ENCODE peak calls at places on chromosomes 4 and X, in eight cellular contexts. One of them, this sample, is unnamed.

GRCh38 chr4:126777649-126778048 is 855.1 kb upstream of the INTU start:
- DNase-seq in epithelial cell of prostate: no peak
- DNase-seq in body of pancreas: no peak
- DNase-seq in naive thymus-derived CD4-positive, alpha-beta T cell: no peak
- DNase-seq in T-cell: no peak
- DNase-seq in NCI-H460: no peak
- DNase-seq in lower lobe of right lung: no peak
- DNase-seq in NCI-H1417: no peak
- DNase-seq in this sample: peak

GRCh38 chrX:275967-276587 is 5.1 kb upstream of the PLCXD1 start:
- DNase-seq in epithelial cell of prostate: no peak
- DNase-seq in body of pancreas: peak
- DNase-seq in naive thymus-derived CD4-positive, alpha-beta T cell: peak
- DNase-seq in T-cell: no peak
- DNase-seq in NCI-H460: peak
- DNase-seq in lower lobe of right lung: peak
- DNase-seq in NCI-H1417: no peak
- DNase-seq in this sample: peak

GRCh38 chr4:26032142-26032541 is 118.1 kb downstream of the SMIM20 start:
- DNase-seq in epithelial cell of prostate: no peak
- DNase-seq in body of pancreas: no peak
- DNase-seq in naive thymus-derived CD4-positive, alpha-beta T cell: no peak
- DNase-seq in T-cell: no peak
- DNase-seq in NCI-H460: no peak
- DNase-seq in lower lobe of right lung: no peak
- DNase-seq in NCI-H1417: no peak
- DNase-seq in this sample: peak

GRCh38 chr4:124631760-124632159 is 80.8 kb downstream of the ANKRD50 start:
- DNase-seq in epithelial cell of prostate: peak
- DNase-seq in body of pancreas: peak
- DNase-seq in naive thymus-derived CD4-positive, alpha-beta T cell: no peak
- DNase-seq in T-cell: no peak
- DNase-seq in NCI-H460: peak
- DNase-seq in lower lobe of right lung: no peak
- DNase-seq in NCI-H1417: no peak
- DNase-seq in this sample: peak

GRCh38 chr4:124907881-124908280 is 195.3 kb upstream of the ANKRD50 start:
- DNase-seq in epithelial cell of prostate: no peak
- DNase-seq in body of pancreas: no peak
- DNase-seq in naive thymus-derived CD4-positive, alpha-beta T cell: no peak
- DNase-seq in T-cell: no peak
- DNase-seq in NCI-H460: no peak
- DNase-seq in lower lobe of right lung: no peak
- DNase-seq in NCI-H1417: no peak
- DNase-seq in this sample: peak

GRCh38 chr4:23373269-23373668 is 516.6 kb downstream of the PPARGC1A start:
- DNase-seq in epithelial cell of prostate: peak
- DNase-seq in body of pancreas: peak
- DNase-seq in naive thymus-derived CD4-positive, alpha-beta T cell: no peak
- DNase-seq in T-cell: no peak
- DNase-seq in NCI-H460: no peak
- DNase-seq in lower lobe of right lung: peak
- DNase-seq in NCI-H1417: no peak
- DNase-seq in this sample: no peak

GRCh38 chr4:2330119-2331042 is 68.5 kb upstream of the MXD4 start:
- DNase-seq in epithelial cell of prostate: no peak
- DNase-seq in body of pancreas: no peak
- DNase-seq in naive thymus-derived CD4-positive, alpha-beta T cell: no peak
- DNase-seq in T-cell: no peak
- DNase-seq in NCI-H460: peak
- DNase-seq in lower lobe of right lung: no peak
- DNase-seq in NCI-H1417: no peak
- DNase-seq in this sample: peak

GRCh38 chr4:68366600-68366999 is 16.7 kb upstream of the YTHDC1 start:
- DNase-seq in epithelial cell of prostate: no peak
- DNase-seq in body of pancreas: no peak
- DNase-seq in naive thymus-derived CD4-positive, alpha-beta T cell: no peak
- DNase-seq in T-cell: no peak
- DNase-seq in NCI-H460: no peak
- DNase-seq in lower lobe of right lung: no peak
- DNase-seq in NCI-H1417: no peak
- DNase-seq in this sample: no peak

GRCh38 chrX:10166731-10167149 is 10.0 kb downstream of the CLCN4 start:
- DNase-seq in epithelial cell of prostate: no peak
- DNase-seq in body of pancreas: no peak
- DNase-seq in naive thymus-derived CD4-positive, alpha-beta T cell: no peak
- DNase-seq in T-cell: no peak
- DNase-seq in NCI-H460: no peak
- DNase-seq in lower lobe of right lung: peak
- DNase-seq in NCI-H1417: no peak
- DNase-seq in this sample: no peak

GRCh38 chrX:153646620-153647373 is at the start of gene DUSP9:
- DNase-seq in epithelial cell of prostate: no peak
- DNase-seq in body of pancreas: peak
- DNase-seq in naive thymus-derived CD4-positive, alpha-beta T cell: no peak
- DNase-seq in T-cell: no peak
- DNase-seq in NCI-H460: peak
- DNase-seq in lower lobe of right lung: peak
- DNase-seq in NCI-H1417: peak
- DNase-seq in this sample: peak

GRCh38 chr4:8209176-8209874 is 10.2 kb downstream of the SH3TC1 start:
- DNase-seq in epithelial cell of prostate: no peak
- DNase-seq in body of pancreas: no peak
- DNase-seq in naive thymus-derived CD4-positive, alpha-beta T cell: no peak
- DNase-seq in T-cell: no peak
- DNase-seq in NCI-H460: no peak
- DNase-seq in lower lobe of right lung: no peak
- DNase-seq in NCI-H1417: no peak
- DNase-seq in this sample: no peak

GRCh38 chrX:35670894-35671293 is 127.2 kb upstream of the MAGEB16 start:
- DNase-seq in epithelial cell of prostate: no peak
- DNase-seq in body of pancreas: no peak
- DNase-seq in naive thymus-derived CD4-positive, alpha-beta T cell: no peak
- DNase-seq in T-cell: no peak
- DNase-seq in NCI-H460: no peak
- DNase-seq in lower lobe of right lung: no peak
- DNase-seq in NCI-H1417: no peak
- DNase-seq in this sample: no peak

GRCh38 chr4:75144475-75144874 is 211.6 kb downstream of the PARM1 start:
- DNase-seq in epithelial cell of prostate: no peak
- DNase-seq in body of pancreas: no peak
- DNase-seq in naive thymus-derived CD4-positive, alpha-beta T cell: no peak
- DNase-seq in T-cell: no peak
- DNase-seq in NCI-H460: no peak
- DNase-seq in lower lobe of right lung: no peak
- DNase-seq in NCI-H1417: no peak
- DNase-seq in this sample: no peak

GRCh38 chrX:129540725-129541184 is 696 bp downstream of the OCRL start:
- DNase-seq in epithelial cell of prostate: no peak
- DNase-seq in body of pancreas: no peak
- DNase-seq in naive thymus-derived CD4-positive, alpha-beta T cell: no peak
- DNase-seq in T-cell: no peak
- DNase-seq in NCI-H460: no peak
- DNase-seq in lower lobe of right lung: peak
- DNase-seq in NCI-H1417: peak
- DNase-seq in this sample: no peak

GRCh38 chrX:22135171-22135711 is 103.1 kb downstream of the PHEX start:
- DNase-seq in epithelial cell of prostate: no peak
- DNase-seq in body of pancreas: no peak
- DNase-seq in naive thymus-derived CD4-positive, alpha-beta T cell: no peak
- DNase-seq in T-cell: no peak
- DNase-seq in NCI-H460: peak
- DNase-seq in lower lobe of right lung: no peak
- DNase-seq in NCI-H1417: no peak
- DNase-seq in this sample: peak

GRCh38 chr4:180380733-180381132 is 1862.5 kb upstream of the TENM3 start:
- DNase-seq in epithelial cell of prostate: peak
- DNase-seq in body of pancreas: no peak
- DNase-seq in naive thymus-derived CD4-positive, alpha-beta T cell: no peak
- DNase-seq in T-cell: no peak
- DNase-seq in NCI-H460: peak
- DNase-seq in lower lobe of right lung: no peak
- DNase-seq in NCI-H1417: no peak
- DNase-seq in this sample: no peak

GRCh38 chrX:68832101-68832416 is 3.2 kb downstream of the EFNB1 start:
- DNase-seq in epithelial cell of prostate: no peak
- DNase-seq in body of pancreas: no peak
- DNase-seq in naive thymus-derived CD4-positive, alpha-beta T cell: no peak
- DNase-seq in T-cell: no peak
- DNase-seq in NCI-H460: no peak
- DNase-seq in lower lobe of right lung: peak
- DNase-seq in NCI-H1417: no peak
- DNase-seq in this sample: peak

GRCh38 chr4:156734965-156735895 is 236.4 kb downstream of the PDGFC start:
- DNase-seq in epithelial cell of prostate: no peak
- DNase-seq in body of pancreas: no peak
- DNase-seq in naive thymus-derived CD4-positive, alpha-beta T cell: no peak
- DNase-seq in T-cell: no peak
- DNase-seq in NCI-H460: no peak
- DNase-seq in lower lobe of right lung: no peak
- DNase-seq in NCI-H1417: no peak
- DNase-seq in this sample: no peak

GRCh38 chr4:48180234-48180633 is 46.2 kb upstream of the TXK start:
- DNase-seq in epithelial cell of prostate: no peak
- DNase-seq in body of pancreas: no peak
- DNase-seq in naive thymus-derived CD4-positive, alpha-beta T cell: no peak
- DNase-seq in T-cell: no peak
- DNase-seq in NCI-H460: no peak
- DNase-seq in lower lobe of right lung: no peak
- DNase-seq in NCI-H1417: no peak
- DNase-seq in this sample: no peak

GRCh38 chr4:84150177-84150576 is 348.9 kb downstream of the NKX6-1 start:
- DNase-seq in epithelial cell of prostate: no peak
- DNase-seq in body of pancreas: no peak
- DNase-seq in naive thymus-derived CD4-positive, alpha-beta T cell: no peak
- DNase-seq in T-cell: no peak
- DNase-seq in NCI-H460: no peak
- DNase-seq in lower lobe of right lung: no peak
- DNase-seq in NCI-H1417: no peak
- DNase-seq in this sample: no peak

GRCh38 chrX:67295924-67296323 is 247.9 kb upstream of the AR start:
- DNase-seq in epithelial cell of prostate: no peak
- DNase-seq in body of pancreas: no peak
- DNase-seq in naive thymus-derived CD4-positive, alpha-beta T cell: no peak
- DNase-seq in T-cell: no peak
- DNase-seq in NCI-H460: no peak
- DNase-seq in lower lobe of right lung: no peak
- DNase-seq in NCI-H1417: no peak
- DNase-seq in this sample: no peak

GRCh38 chr4:169851750-169852149 is 94.0 kb upstream of the HPF1 start:
- DNase-seq in epithelial cell of prostate: no peak
- DNase-seq in body of pancreas: no peak
- DNase-seq in naive thymus-derived CD4-positive, alpha-beta T cell: no peak
- DNase-seq in T-cell: no peak
- DNase-seq in NCI-H460: no peak
- DNase-seq in lower lobe of right lung: no peak
- DNase-seq in NCI-H1417: no peak
- DNase-seq in this sample: no peak

GRCh38 chrX:30990361-30990760 is 81.5 kb downstream of the FTHL17 start:
- DNase-seq in epithelial cell of prostate: no peak
- DNase-seq in body of pancreas: no peak
- DNase-seq in naive thymus-derived CD4-positive, alpha-beta T cell: no peak
- DNase-seq in T-cell: no peak
- DNase-seq in NCI-H460: no peak
- DNase-seq in lower lobe of right lung: no peak
- DNase-seq in NCI-H1417: no peak
- DNase-seq in this sample: no peak

GRCh38 chr4:56307423-56307822 is 79.9 kb downstream of the AASDH start:
- DNase-seq in epithelial cell of prostate: peak
- DNase-seq in body of pancreas: no peak
- DNase-seq in naive thymus-derived CD4-positive, alpha-beta T cell: no peak
- DNase-seq in T-cell: no peak
- DNase-seq in NCI-H460: no peak
- DNase-seq in lower lobe of right lung: no peak
- DNase-seq in NCI-H1417: no peak
- DNase-seq in this sample: no peak

GRCh38 chr4:155263480-155263879 is 55.0 kb downstream of the NPY2R start:
- DNase-seq in epithelial cell of prostate: no peak
- DNase-seq in body of pancreas: no peak
- DNase-seq in naive thymus-derived CD4-positive, alpha-beta T cell: no peak
- DNase-seq in T-cell: no peak
- DNase-seq in NCI-H460: no peak
- DNase-seq in lower lobe of right lung: no peak
- DNase-seq in NCI-H1417: no peak
- DNase-seq in this sample: no peak

GRCh38 chr4:108861339-108861738 is 98.5 kb upstream of the ETNPPL start:
- DNase-seq in epithelial cell of prostate: no peak
- DNase-seq in body of pancreas: no peak
- DNase-seq in naive thymus-derived CD4-positive, alpha-beta T cell: no peak
- DNase-seq in T-cell: no peak
- DNase-seq in NCI-H460: no peak
- DNase-seq in lower lobe of right lung: no peak
- DNase-seq in NCI-H1417: no peak
- DNase-seq in this sample: no peak

GRCh38 chr4:4985036-4985435 is 34.2 kb downstream of the CYTL1 start:
- DNase-seq in epithelial cell of prostate: no peak
- DNase-seq in body of pancreas: no peak
- DNase-seq in naive thymus-derived CD4-positive, alpha-beta T cell: no peak
- DNase-seq in T-cell: no peak
- DNase-seq in NCI-H460: no peak
- DNase-seq in lower lobe of right lung: no peak
- DNase-seq in NCI-H1417: no peak
- DNase-seq in this sample: no peak

GRCh38 chr4:129446074-129446473 is 350.1 kb downstream of the C4orf33 start:
- DNase-seq in epithelial cell of prostate: peak
- DNase-seq in body of pancreas: no peak
- DNase-seq in naive thymus-derived CD4-positive, alpha-beta T cell: no peak
- DNase-seq in T-cell: no peak
- DNase-seq in NCI-H460: peak
- DNase-seq in lower lobe of right lung: peak
- DNase-seq in NCI-H1417: no peak
- DNase-seq in this sample: no peak

GRCh38 chr4:1938027-1938426 is 66.8 kb downstream of the NSD2 start:
- DNase-seq in epithelial cell of prostate: no peak
- DNase-seq in body of pancreas: no peak
- DNase-seq in naive thymus-derived CD4-positive, alpha-beta T cell: no peak
- DNase-seq in T-cell: no peak
- DNase-seq in NCI-H460: no peak
- DNase-seq in lower lobe of right lung: no peak
- DNase-seq in NCI-H1417: no peak
- DNase-seq in this sample: no peak

GRCh38 chr4:107319386-107319785 is 283.3 kb upstream of the DKK2 start:
- DNase-seq in epithelial cell of prostate: no peak
- DNase-seq in body of pancreas: no peak
- DNase-seq in naive thymus-derived CD4-positive, alpha-beta T cell: no peak
- DNase-seq in T-cell: no peak
- DNase-seq in NCI-H460: no peak
- DNase-seq in lower lobe of right lung: no peak
- DNase-seq in NCI-H1417: no peak
- DNase-seq in this sample: no peak

GRCh38 chr4:59945277-59945676 is 1254.8 kb upstream of the ADGRL3 start:
- DNase-seq in epithelial cell of prostate: no peak
- DNase-seq in body of pancreas: no peak
- DNase-seq in naive thymus-derived CD4-positive, alpha-beta T cell: no peak
- DNase-seq in T-cell: no peak
- DNase-seq in NCI-H460: no peak
- DNase-seq in lower lobe of right lung: no peak
- DNase-seq in NCI-H1417: no peak
- DNase-seq in this sample: no peak

GRCh38 chrX:33987458-33987857 is 144.7 kb downstream of the FAM47A start:
- DNase-seq in epithelial cell of prostate: no peak
- DNase-seq in body of pancreas: no peak
- DNase-seq in naive thymus-derived CD4-positive, alpha-beta T cell: no peak
- DNase-seq in T-cell: no peak
- DNase-seq in NCI-H460: no peak
- DNase-seq in lower lobe of right lung: no peak
- DNase-seq in NCI-H1417: no peak
- DNase-seq in this sample: no peak

GRCh38 chr4:107733431-107733925 is 13.4 kb upstream of the PAPSS1 start:
- DNase-seq in epithelial cell of prostate: no peak
- DNase-seq in body of pancreas: no peak
- DNase-seq in naive thymus-derived CD4-positive, alpha-beta T cell: no peak
- DNase-seq in T-cell: no peak
- DNase-seq in NCI-H460: no peak
- DNase-seq in lower lobe of right lung: no peak
- DNase-seq in NCI-H1417: peak
- DNase-seq in this sample: no peak

GRCh38 chrX:71873459-71873833 is 37.2 kb upstream of the NHSL2 start:
- DNase-seq in epithelial cell of prostate: no peak
- DNase-seq in body of pancreas: no peak
- DNase-seq in naive thymus-derived CD4-positive, alpha-beta T cell: no peak
- DNase-seq in T-cell: no peak
- DNase-seq in NCI-H460: no peak
- DNase-seq in lower lobe of right lung: no peak
- DNase-seq in NCI-H1417: no peak
- DNase-seq in this sample: no peak